ENCODE peak calls at places on chromosomes 12 and 14, in eight cellular contexts. D, P, W, S, B, R, Z and Q are unnamed samples. For H3K9me3, the result is how much of the 10 kb centered on the place peaks cover.

GRCh38 chr12:23536293-23536692 is 413.2 kb downstream of the SOX5 start:
- DNase-seq in B (no peak), D (no peak), W (peak), Z (no peak), R (no peak), S (no peak), P (no peak), Q (no peak)

GRCh38 chr12:32534698-32535097 is 135.3 kb downstream of the FGD4 start:
- DNase-seq in B (no peak), W (no peak), Z (no peak), S (no peak), D (no peak), R (no peak), P (no peak), Q (no peak)

GRCh38 chr14:43140453-43140852 is 1366.6 kb downstream of the FSCB start:
- DNase-seq in W (no peak), R (no peak), B (no peak), P (no peak), Z (no peak), S (no peak), D (no peak), Q (no peak)

GRCh38 chr12:123250471-123251383 is 17.5 kb downstream of the MTRFR start:
- DNase-seq in P (no peak), D (peak), W (peak), R (no peak), Z (peak), B (no peak), S (no peak), Q (no peak)

GRCh38 chr14:21960636-21961035 is 287.0 kb upstream of the OR4E1 start:
- DNase-seq in R (no peak), D (no peak), Z (no peak), P (no peak), W (no peak), S (no peak), B (no peak), Q (no peak)

GRCh38 chr12:106205208-106206069 is 42.4 kb downstream of the CKAP4 start:
- DNase-seq in R (no peak), D (no peak), B (peak), P (no peak), Z (no peak), W (peak), S (peak), Q (peak)

GRCh38 chr12:13101854-13102375 is 1.6 kb downstream of the GSG1 start:
- DNase-seq in B (no peak), R (no peak), Z (peak), D (no peak), W (no peak), S (no peak), P (no peak), Q (no peak)

GRCh38 chr12:5796171-5797091 is 148.6 kb downstream of the ANO2 start:
- DNase-seq in D (no peak), W (peak), S (peak), P (no peak), R (peak), Z (peak), B (peak), Q (peak)

GRCh38 chr12:92196368-92196767 is 50.7 kb upstream of the BTG1 start:
- DNase-seq in S (no peak), D (no peak), Z (no peak), R (no peak), W (no peak), P (no peak), B (no peak), Q (no peak)

GRCh38 chr12:6234906-6235305 is 34.7 kb downstream of the CD9 start:
- DNase-seq in R (no peak), D (no peak), Z (no peak), P (no peak), W (no peak), S (no peak), B (no peak), Q (no peak)

GRCh38 chr12:127550271-127550670 is 716.7 kb upstream of the TMEM132C start:
- DNase-seq in D (no peak), R (no peak), P (no peak), B (no peak), S (no peak), W (no peak), Z (no peak), Q (no peak)

GRCh38 chr12:113422929-113423669 is 919 bp downstream of the SDSL start:
- DNase-seq in W (peak), R (no peak), D (no peak), B (no peak), P (no peak), S (no peak), Z (no peak), Q (no peak)

GRCh38 chr12:80056845-80057244 is 42.5 kb upstream of the OTOGL start:
- DNase-seq in R (no peak), W (peak), D (no peak), Z (no peak), P (no peak), S (no peak), B (no peak), Q (peak)

GRCh38 chr12:104219908-104220404 is 4.4 kb downstream of the TXNRD1 start:
- DNase-seq in D (peak), S (no peak), P (no peak), W (peak), Z (peak), B (no peak), R (no peak), Q (no peak)

GRCh38 chr14:72291908-72292688 is 359.9 kb downstream of the RGS6 start:
- DNase-seq in R (peak), Z (peak), W (peak), D (no peak), B (no peak), P (peak), S (peak), Q (no peak)

GRCh38 chr14:99603471-99603933 is 505 bp downstream of the CCDC85C start:
- DNase-seq in D (no peak), S (peak), R (no peak), P (no peak), Z (no peak), W (peak), B (no peak), Q (no peak)

GRCh38 chr12:56087220-56087619 is 7.3 kb downstream of the ERBB3 start:
- DNase-seq in Z (no peak), W (peak), S (no peak), R (peak), P (no peak), B (peak), D (no peak), Q (peak)

GRCh38 chr12:82608706-82609105 is 78.0 kb upstream of the TMTC2 start:
- DNase-seq in B (no peak), D (no peak), R (no peak), P (no peak), Z (no peak), W (no peak), S (no peak), Q (no peak)

GRCh38 chr14:65476290-65476941 is 63.9 kb downstream of the FUT8 start:
- DNase-seq in R (no peak), Z (no peak), W (no peak), B (no peak), D (no peak), P (no peak), S (no peak), Q (no peak)

GRCh38 chr12:107912421-107913004 is 138.0 kb downstream of the ASCL4 start:
- DNase-seq in W (peak), R (peak), B (peak), Z (peak), S (peak), D (no peak), P (no peak), Q (peak)

GRCh38 chr12:114562654-114563053 is 121.3 kb downstream of the TBX3 start:
- DNase-seq in B (no peak), Z (no peak), D (no peak), R (no peak), W (no peak), P (no peak), S (no peak), Q (no peak)

GRCh38 chr12:50825372-50825838 is 17.3 kb upstream of the TMPRSS12 start:
- DNase-seq in B (no peak), P (peak), W (peak), D (no peak), Z (peak), R (no peak), S (peak), Q (no peak)
- TF ChIP-seq CTCF in B (peak), P (peak), W (peak), D (peak), Z (peak), R (peak), S (peak), Q (peak)

GRCh38 chr14:84998216-84998615 is 531.7 kb upstream of the FLRT2 start:
- DNase-seq in Z (no peak), W (no peak), B (no peak), S (no peak), R (no peak), D (no peak), P (no peak), Q (no peak)
- H3K9me3 ChIP-seq in Z (under half), W (under half), B (under half), S (under half), R (under half), D (under half), P (under half), Q (under half)

GRCh38 chr14:63853831-63854293 is 1.1 kb downstream of the SYNE2 start:
- DNase-seq in B (peak), Z (peak), W (peak), R (peak), S (peak), D (peak), P (no peak), Q (peak)
- TF ChIP-seq CTCF in B (no peak), Z (no peak), W (no peak), R (no peak), S (no peak), D (no peak), P (no peak), Q (no peak)

DNA sequence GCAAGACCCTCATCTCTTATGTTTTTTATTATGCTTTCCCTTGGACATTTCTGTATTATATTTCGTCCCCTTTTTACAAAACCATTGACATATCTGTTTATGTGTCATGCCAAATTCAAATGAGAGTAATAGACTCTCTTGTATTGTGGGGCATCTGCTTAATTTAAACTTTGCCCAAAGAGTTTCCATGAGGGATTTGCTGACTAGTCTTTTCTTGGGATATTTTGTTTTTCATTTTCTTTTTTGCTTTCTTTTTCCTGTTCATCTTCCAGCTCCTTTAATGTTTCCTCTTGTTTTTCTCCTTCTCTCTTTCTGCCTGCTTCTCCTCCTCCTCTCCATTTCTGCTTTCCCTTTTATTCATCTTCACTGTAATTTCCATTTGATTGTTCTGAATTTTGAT is 13.8 kb upstream of the ZNF26 start:
- DNase-seq in B (no peak), W (no peak), P (no peak), S (no peak), Z (no peak), D (no peak), R (no peak), Q (no peak)
- H3K9me3 ChIP-seq in B (under half), W (under half), P (under half), S (under half), Z (half or more), D (under half), R (under half), Q (under half)

DNA sequence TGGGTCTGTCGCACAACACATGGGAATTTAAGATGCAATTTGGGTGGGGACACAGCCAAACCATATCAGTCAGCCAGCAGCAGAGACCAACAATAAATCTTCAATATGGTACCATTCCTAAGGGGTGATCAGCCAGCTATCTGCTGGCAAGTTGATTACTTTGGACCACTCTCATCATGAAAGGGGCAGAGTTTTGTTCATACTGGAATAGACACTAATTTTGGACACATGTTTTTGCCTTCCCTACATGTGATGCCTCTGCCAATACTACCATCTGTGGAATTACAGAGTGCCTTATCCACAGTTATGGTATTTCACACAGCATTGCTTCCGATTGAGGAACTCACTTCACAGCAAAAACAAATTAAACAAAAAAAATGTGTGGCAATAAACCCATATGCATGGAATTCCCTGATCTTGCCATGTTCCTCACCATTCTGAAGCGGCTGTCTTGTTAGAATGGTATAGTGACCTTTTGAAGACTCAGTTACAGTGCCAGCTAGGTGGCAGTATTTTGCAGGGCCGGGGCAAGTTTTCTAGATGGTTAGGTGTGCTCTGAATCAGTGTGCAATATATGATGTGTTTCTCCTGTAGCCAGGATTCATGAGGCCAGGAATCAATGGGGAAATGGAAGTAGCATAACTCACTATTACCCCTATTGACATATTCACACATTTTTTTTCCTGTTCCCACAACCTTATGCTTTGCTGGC is 179.0 kb upstream of the IGF1 start:
- DNase-seq in S (no peak), B (no peak), P (no peak), D (no peak), W (no peak), Z (no peak), R (no peak), Q (no peak)
- TF ChIP-seq CTCF in S (peak), B (no peak), P (no peak), D (no peak), W (no peak), Z (no peak), R (no peak), Q (no peak)

DNA sequence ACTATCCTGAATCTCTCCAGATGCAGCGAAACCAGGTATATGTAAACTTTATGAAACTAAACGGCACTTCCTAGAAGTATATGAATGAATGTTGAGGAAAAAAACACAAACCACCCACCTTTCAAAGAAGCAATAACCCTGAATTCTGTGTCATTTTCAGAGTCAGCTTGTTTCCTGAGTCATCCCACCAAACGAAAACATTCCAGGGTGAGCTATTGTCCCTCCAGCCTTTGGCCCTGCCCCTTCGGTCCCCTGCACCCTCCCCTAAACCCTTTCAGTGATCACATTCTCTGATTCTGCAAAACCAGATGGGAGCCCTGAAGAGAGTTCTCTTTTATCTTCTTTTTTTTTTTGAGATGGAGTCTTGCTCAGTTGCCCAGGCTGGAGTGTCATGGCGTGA is 202.6 kb upstream of the ALG10B start:
- DNase-seq in Z (no peak), P (no peak), W (no peak), B (no peak), S (no peak), D (no peak), R (no peak), Q (no peak)
- H3K9me3 ChIP-seq in Z (under half), P (under half), W (under half), B (under half), S (under half), D (under half), R (under half), Q (under half)